ENCODE peak calls at places on chromosomes 4 and X, in five cellular contexts. M, J, G, Q and Z are unnamed samples.

GRCh38 chr4:112297495-112297894 is 326 bp downstream of the ALPK1 start:
- DNase-seq in J (no peak), G (no peak), Q (no peak), M (no peak), Z (no peak)

GRCh38 chr4:127103723-127104122 is 529.0 kb upstream of the INTU start:
- DNase-seq in G (peak), M (no peak), J (no peak), Q (peak), Z (no peak)

GRCh38 chr4:170743633-170744032 is 653.9 kb upstream of the AADAT start:
- DNase-seq in J (no peak), G (no peak), M (no peak), Q (no peak), Z (peak)

GRCh38 chrX:12974797-12975669 is at the start of gene TMSB4X:
- DNase-seq in J (peak), Q (peak), M (peak), G (peak), Z (peak)

GRCh38 chrX:21756785-21757529 is 959 bp downstream of the SMPX start:
- DNase-seq in J (no peak), G (no peak), M (no peak), Q (no peak), Z (no peak)

GRCh38 chr4:82696117-82696516 is 102.5 kb downstream of the SCD5 start:
- DNase-seq in Q (no peak), J (no peak), M (no peak), G (no peak), Z (no peak)

GRCh38 chr4:103075435-103075893 is 1.1 kb downstream of the SLC9B2 start:
- DNase-seq in J (no peak), M (peak), G (peak), Q (no peak), Z (no peak)

GRCh38 chrX:40207626-40208025 is 109.9 kb upstream of the BCOR start:
- DNase-seq in Q (no peak), J (no peak), G (no peak), M (peak), Z (no peak)

GRCh38 chrX:49171752-49172279 is at the start of gene PLP2:
- DNase-seq in Q (no peak), G (peak), M (peak), J (peak), Z (peak)

GRCh38 chr4:106690487-106690886 is 321.9 kb upstream of the GIMD1 start:
- DNase-seq in M (no peak), G (no peak), J (no peak), Q (no peak), Z (no peak)

GRCh38 chrX:21723814-21724213 is 34.1 kb downstream of the SMPX start:
- DNase-seq in J (no peak), G (no peak), Q (no peak), M (no peak), Z (no peak)

GRCh38 chr4:89625599-89626293 is 211.2 kb downstream of the SNCA start:
- DNase-seq in G (no peak), M (no peak), J (no peak), Q (no peak), Z (no peak)

GRCh38 chr4:163111588-163111987 is 55.1 kb downstream of the NAF1 start:
- DNase-seq in M (no peak), J (peak), Q (no peak), G (peak), Z (no peak)

GRCh38 chr4:87180767-87181166 is 39.7 kb downstream of the KLHL8 start:
- DNase-seq in J (no peak), M (no peak), Q (no peak), G (peak), Z (no peak)

GRCh38 chrX:18394477-18394876 is 30.9 kb upstream of the CDKL5 start:
- DNase-seq in M (no peak), J (no peak), Q (no peak), G (no peak), Z (no peak)

GRCh38 chr4:154807042-154807630 is 26.1 kb downstream of the RBM46 start:
- DNase-seq in G (peak), J (no peak), Q (no peak), M (peak), Z (no peak)

GRCh38 chrX:15714529-15714928 is 23.5 kb upstream of the CA5B start:
- DNase-seq in Q (no peak), J (peak), M (no peak), G (peak), Z (no peak)

GRCh38 chr4:165384608-165385007 is 5.8 kb downstream of the CPE start:
- DNase-seq in Q (no peak), J (no peak), G (peak), M (no peak), Z (no peak)

GRCh38 chr4:78004270-78004669 is 52.9 kb upstream of the FRAS1 start:
- DNase-seq in Q (no peak), J (no peak), M (no peak), G (no peak), Z (no peak)

GRCh38 chrX:19912-20571 is 261.1 kb upstream of the PLCXD1 start:
- DNase-seq in J (peak), Q (no peak), G (peak), M (peak), Z (no peak)

GRCh38 chrX:106802063-106802387 is 448 bp upstream of the TBC1D8B start:
- DNase-seq in G (no peak), M (no peak), J (peak), Q (no peak), Z (no peak)

GRCh38 chr4:30950737-30951136 is 230.6 kb downstream of the PCDH7 start:
- DNase-seq in G (no peak), J (peak), M (no peak), Q (no peak), Z (peak)

GRCh38 chr4:9979101-9979815 is 42.0 kb downstream of the SLC2A9 start:
- DNase-seq in Q (no peak), M (no peak), G (no peak), J (no peak), Z (no peak)

GRCh38 chrX:40097492-40098263 is at the start of gene BCOR:
- DNase-seq in G (peak), Q (peak), M (peak), J (peak), Z (peak)

GRCh38 chr4:174120446-174121142 is 162.9 kb downstream of the FBXO8 start:
- DNase-seq in J (peak), Q (peak), G (peak), M (peak), Z (peak)

GRCh38 chr4:174117445-174117844 is 166.0 kb downstream of the FBXO8 start:
- DNase-seq in Q (no peak), G (no peak), J (no peak), M (no peak), Z (no peak)

GRCh38 chr4:174118171-174118570 is 165.3 kb downstream of the FBXO8 start:
- DNase-seq in M (no peak), J (no peak), G (no peak), Q (no peak), Z (no peak)

GRCh38 chr4:174119051-174119450 is 164.4 kb downstream of the FBXO8 start:
- DNase-seq in G (peak), J (no peak), Q (no peak), M (no peak), Z (no peak)

GRCh38 chr4:174119818-174120217 is 163.6 kb downstream of the FBXO8 start:
- DNase-seq in Q (no peak), G (no peak), J (no peak), M (no peak), Z (no peak)
- H3K4me3 ChIP-seq in Q (peak), G (peak), J (no peak), M (no peak), Z (no peak)

GRCh38 chr4:186722856-186723206 is 825 bp downstream of the FAT1 start:
- DNase-seq in G (no peak), J (no peak), Q (no peak), M (no peak), Z (no peak)
- H3K4me3 ChIP-seq in G (peak), J (peak), Q (peak), M (no peak), Z (peak)

DNA sequence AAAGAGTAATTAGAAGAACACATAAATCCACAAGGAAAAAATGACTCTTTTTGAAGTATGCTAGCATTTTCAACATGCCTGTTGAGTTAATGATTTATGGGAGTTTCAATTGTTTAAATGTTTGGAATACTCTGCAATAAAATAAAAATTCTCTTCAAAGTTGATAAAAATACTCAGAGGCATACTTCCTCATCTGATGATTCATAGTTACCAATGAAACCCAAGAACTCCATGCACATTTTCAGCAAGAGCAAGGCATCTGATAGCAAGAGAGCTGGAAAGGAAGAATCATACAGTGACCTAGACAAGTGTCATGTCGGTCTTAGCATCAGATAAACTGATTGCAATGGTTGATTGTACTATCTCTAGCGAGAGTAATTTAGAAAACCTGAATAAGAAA is 443.7 kb upstream of the ATOH1 start:
- DNase-seq in Q (no peak), M (no peak), J (no peak), G (no peak), Z (no peak)
- H3K4me3 ChIP-seq in Q (no peak), M (no peak), J (no peak), G (no peak), Z (no peak)

DNA sequence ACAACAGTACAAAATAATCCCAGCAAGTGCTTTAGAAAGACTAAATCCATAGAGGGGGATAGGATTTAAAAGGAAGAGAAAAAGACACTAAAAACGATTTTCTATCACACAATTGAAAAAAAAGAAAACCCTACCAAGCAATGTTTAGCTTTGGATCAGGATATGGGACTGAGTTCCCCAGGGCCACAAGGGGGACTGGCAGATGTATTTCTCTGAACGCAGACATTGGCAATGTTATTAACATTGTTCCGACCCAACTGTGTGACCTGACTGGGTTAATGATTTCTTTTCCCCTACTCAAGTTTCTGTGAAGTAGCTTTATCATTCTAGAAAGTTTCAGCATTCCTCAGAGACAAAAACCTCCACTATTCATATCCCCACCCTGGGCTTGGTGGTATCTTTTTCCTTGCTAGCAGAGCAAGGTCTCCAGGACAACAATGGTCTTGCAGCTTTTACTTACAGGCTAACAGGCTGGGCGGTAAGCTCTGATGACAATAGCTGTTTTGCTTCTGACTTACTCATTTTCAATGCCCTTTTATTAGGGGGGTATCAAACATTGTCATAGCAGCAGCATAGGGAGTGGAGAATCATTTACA is 25.8 kb downstream of the SLC7A11 start:
- DNase-seq in M (no peak), J (no peak), Q (no peak), G (no peak), Z (no peak)
- H3K4me3 ChIP-seq in M (no peak), J (no peak), Q (no peak), G (no peak), Z (no peak)

GRCh38 chrX:153941331-153942252 is 2.9 kb downstream of the RENBP start:
- DNase-seq in J (no peak), M (no peak), Q (no peak), G (no peak), Z (no peak)

GRCh38 chrX:153945956-153946909 is 1.8 kb upstream of the RENBP start:
- DNase-seq in J (no peak), Q (no peak), G (no peak), M (no peak), Z (no peak)

GRCh38 chrX:153946910-153947769 is 2.7 kb upstream of the RENBP start:
- DNase-seq in G (peak), Q (peak), J (peak), M (peak), Z (peak)

GRCh38 chrX:153944140-153944799 is at the start of gene RENBP:
- DNase-seq in G (no peak), Q (no peak), M (no peak), J (peak), Z (no peak)

GRCh38 chrX:153944800-153945150 is 332 bp upstream of the RENBP start:
- DNase-seq in G (no peak), M (no peak), J (no peak), Q (no peak), Z (no peak)
- H3K4me3 ChIP-seq in G (no peak), M (peak), J (no peak), Q (peak), Z (peak)

GRCh38 chr4:41611881-41612871 is 74.2 kb downstream of the LIMCH1 start:
- DNase-seq in J (peak), Q (peak), G (peak), M (no peak), Z (peak)
- H3K4me3 ChIP-seq in J (no peak), Q (peak), G (no peak), M (no peak), Z (no peak)

GRCh38 chrX:72568406-72569092 is 4.1 kb downstream of the HDAC8 start:
- DNase-seq in G (peak), J (no peak), M (no peak), Q (no peak), Z (no peak)

GRCh38 chrX:72576161-72576896 is 3.7 kb upstream of the HDAC8 start:
- DNase-seq in Q (peak), J (no peak), G (peak), M (no peak), Z (no peak)

GRCh38 chrX:72572248-72573157 is at the start of gene HDAC8:
- DNase-seq in Q (peak), M (peak), J (peak), G (peak), Z (peak)

GRCh38 chrX:72569786-72570185 is 2.9 kb downstream of the HDAC8 start:
- DNase-seq in Q (no peak), G (peak), J (no peak), M (no peak), Z (no peak)

GRCh38 chrX:72573158-72573511 is 492 bp upstream of the HDAC8 start:
- DNase-seq in G (no peak), M (no peak), Q (no peak), J (no peak), Z (no peak)
- H3K4me3 ChIP-seq in G (peak), M (peak), Q (peak), J (no peak), Z (peak)

DNA sequence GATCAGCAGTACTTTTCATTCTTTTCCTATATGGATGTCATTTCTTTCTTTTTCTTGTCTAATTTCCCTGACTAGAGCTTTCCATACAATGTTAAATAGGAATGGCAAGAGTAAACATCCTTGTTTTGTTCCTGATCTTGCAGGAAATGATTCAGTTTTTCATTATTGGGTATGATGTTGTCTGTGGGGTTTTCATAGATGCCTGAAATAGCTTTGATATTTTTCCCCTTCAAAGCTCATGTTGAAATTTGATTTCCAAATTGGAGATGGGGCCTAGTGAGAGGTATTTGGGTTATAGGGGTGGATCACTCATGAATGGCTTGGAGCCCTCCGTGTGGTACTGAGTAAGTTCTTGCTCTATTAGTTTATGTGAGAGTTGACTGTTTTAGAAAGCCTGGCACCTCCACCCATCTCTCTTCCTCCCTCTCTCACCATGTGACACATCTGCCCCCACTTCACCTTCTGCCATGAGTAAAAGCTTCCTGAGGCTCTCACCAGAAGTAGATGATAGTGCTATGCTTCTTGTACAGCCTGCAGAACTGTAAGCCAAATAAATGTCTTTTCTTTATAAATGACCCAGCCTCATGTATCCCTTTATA is 22.3 kb upstream of the VSIG1 start:
- DNase-seq in J (no peak), G (peak), M (no peak), Q (no peak), Z (no peak)
- H3K4me3 ChIP-seq in J (no peak), G (no peak), M (no peak), Q (no peak), Z (no peak)